ENCODE peak calls at places on chromosomes 3 and 15, in six cellular contexts. P, I, V, D, U and B are unnamed samples.

GRCh38 chr15:79310612-79310984 is 314 bp upstream of the TMED3 start:
- DNase-seq in V (peak), I (no peak), P (peak), D (peak), U (no peak), B (no peak)

GRCh38 chr15:72503147-72503546 is 29.0 kb downstream of the ARIH1 start:
- DNase-seq in U (no peak), D (no peak), V (peak), P (no peak), I (no peak), B (no peak)

GRCh38 chr3:141303481-141304223 is 64.7 kb upstream of the ZBTB38 start:
- DNase-seq in P (peak), I (peak), D (peak), U (peak), V (peak), B (no peak)

GRCh38 chr3:39413691-39414420 is 7.3 kb downstream of the RPSA start:
- DNase-seq in P (no peak), V (peak), D (no peak), U (no peak), I (no peak), B (no peak)

GRCh38 chr3:61414456-61414855 is 146.9 kb upstream of the PTPRG start:
- DNase-seq in V (no peak), I (no peak), D (no peak), P (no peak), U (no peak), B (no peak)

GRCh38 chr3:195558602-195559001 is 15.5 kb upstream of the PPP1R2 start:
- DNase-seq in U (no peak), I (no peak), P (peak), V (peak), D (peak), B (no peak)

GRCh38 chr3:155391104-155391503 is 97.6 kb upstream of the STRIT1 start:
- DNase-seq in D (no peak), U (no peak), V (peak), P (no peak), I (no peak), B (no peak)

GRCh38 chr15:68375716-68376220 is 56.2 kb downstream of the ITGA11 start:
- DNase-seq in I (no peak), D (no peak), U (no peak), P (no peak), V (no peak), B (no peak)

GRCh38 chr3:159741281-159741680 is 247.4 kb upstream of the IL12A start:
- DNase-seq in U (no peak), P (no peak), D (no peak), I (no peak), V (no peak), B (no peak)

GRCh38 chr3:114498779-114499370 is 205.0 kb downstream of the TIGIT start:
- DNase-seq in U (peak), V (peak), P (peak), I (no peak), D (no peak), B (no peak)

GRCh38 chr3:12192655-12193484 is 34.2 kb upstream of the TIMP4 start:
- DNase-seq in P (no peak), I (no peak), D (no peak), U (no peak), V (no peak), B (no peak)

GRCh38 chr15:77607111-77607893 is 25.4 kb downstream of the LINGO1 start:
- DNase-seq in I (peak), D (no peak), V (peak), P (no peak), U (no peak), B (no peak)

GRCh38 chr3:142976621-142977398 is 13.3 kb upstream of the PAQR9 start:
- DNase-seq in U (peak), V (peak), I (no peak), D (no peak), P (peak), B (no peak)

GRCh38 chr3:166900866-166901577 is 479.1 kb downstream of the ZBBX start:
- DNase-seq in I (no peak), P (peak), D (no peak), V (no peak), U (no peak), B (no peak)

GRCh38 chr3:81743096-81744025 is 18.1 kb downstream of the GBE1 start:
- DNase-seq in P (peak), D (no peak), I (no peak), V (peak), U (peak), B (no peak)

GRCh38 chr15:31399544-31400171 is 73.0 kb downstream of the KLF13 start:
- DNase-seq in V (no peak), P (peak), U (no peak), D (no peak), I (no peak), B (no peak)

GRCh38 chr3:47283193-47283537 is 421 bp downstream of the KLHL18 start:
- DNase-seq in I (no peak), P (peak), U (no peak), V (peak), D (peak), B (no peak)

GRCh38 chr3:171781711-171782127 is 28.6 kb downstream of the PLD1 start:
- DNase-seq in I (no peak), D (no peak), U (no peak), P (peak), V (peak), B (no peak)

GRCh38 chr3:71752911-71753715 is 542 bp upstream of the GPR27 start:
- DNase-seq in I (peak), U (no peak), P (no peak), D (no peak), V (no peak), B (no peak)

GRCh38 chr3:8500208-8500961 is 1.2 kb upstream of the LMCD1 start:
- DNase-seq in P (peak), D (no peak), I (no peak), V (peak), U (no peak), B (no peak)

DNA sequence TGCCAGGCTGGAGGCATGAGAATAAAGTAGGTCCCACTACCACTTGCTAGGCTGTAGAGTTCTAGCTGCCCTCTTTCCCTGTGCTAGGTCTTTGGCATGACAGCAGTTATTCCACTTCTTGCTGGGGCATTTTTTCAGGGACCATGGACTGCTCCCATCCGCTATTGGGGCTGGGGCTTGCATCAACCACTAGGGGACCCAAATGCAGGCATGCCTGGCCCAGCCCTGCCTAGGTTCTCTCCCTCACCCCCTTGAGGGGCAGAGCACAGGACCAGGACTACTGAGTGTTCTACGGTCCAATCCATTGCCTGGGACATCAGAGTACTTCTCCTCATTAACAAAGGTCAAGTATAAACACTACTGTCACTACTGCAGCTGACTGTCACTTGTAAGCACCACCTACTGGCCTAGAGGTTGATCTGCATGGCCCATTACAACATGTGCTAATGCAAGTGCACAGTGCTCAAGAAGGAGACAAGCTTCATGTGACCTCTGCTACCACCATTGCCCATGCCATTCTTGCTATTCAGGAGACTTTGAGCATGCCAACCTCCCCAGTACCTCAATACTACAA is 270.5 kb downstream of the MBNL1 start:
- DNase-seq in D (peak), P (peak), V (no peak), U (no peak), I (no peak), B (no peak)
- TF ChIP-seq CTCF in D (peak), P (peak), V (no peak), U (no peak), I (no peak), B (no peak)

GRCh38 chr3:40920041-40920440 is 279.3 kb upstream of the CTNNB1 start:
- DNase-seq in P (peak), I (no peak), U (peak), D (no peak), V (peak), B (no peak)

GRCh38 chr3:40924559-40925058 is 274.7 kb upstream of the CTNNB1 start:
- DNase-seq in V (no peak), I (no peak), U (no peak), P (no peak), D (no peak), B (no peak)

GRCh38 chr3:40923130-40923529 is 276.2 kb upstream of the CTNNB1 start:
- DNase-seq in U (no peak), D (no peak), V (no peak), P (peak), I (no peak), B (no peak)

GRCh38 chr3:40925228-40925627 is 274.1 kb upstream of the CTNNB1 start:
- DNase-seq in P (no peak), D (no peak), I (no peak), V (no peak), U (no peak), B (no peak)

GRCh38 chr3:40921251-40921650 is 278.1 kb upstream of the CTNNB1 start:
- DNase-seq in V (no peak), I (no peak), P (no peak), D (no peak), U (no peak), B (no peak)
- TF ChIP-seq CTCF in V (no peak), I (no peak), P (no peak), D (no peak), U (no peak), B (no peak)

GRCh38 chr3:126781889-126782491 is 78.0 kb downstream of the CHCHD6 start:
- DNase-seq in V (peak), I (no peak), D (no peak), P (peak), U (no peak), B (no peak)

GRCh38 chr3:126782554-126782953 is 78.5 kb downstream of the CHCHD6 start:
- DNase-seq in D (no peak), I (no peak), V (peak), U (no peak), P (peak), B (no peak)

GRCh38 chr3:126781406-126781805 is 77.4 kb downstream of the CHCHD6 start:
- DNase-seq in I (no peak), P (no peak), U (no peak), V (no peak), D (no peak), B (no peak)

GRCh38 chr3:126777366-126777765 is 73.3 kb downstream of the CHCHD6 start:
- DNase-seq in P (no peak), U (no peak), D (no peak), V (no peak), I (no peak), B (no peak)

DNA sequence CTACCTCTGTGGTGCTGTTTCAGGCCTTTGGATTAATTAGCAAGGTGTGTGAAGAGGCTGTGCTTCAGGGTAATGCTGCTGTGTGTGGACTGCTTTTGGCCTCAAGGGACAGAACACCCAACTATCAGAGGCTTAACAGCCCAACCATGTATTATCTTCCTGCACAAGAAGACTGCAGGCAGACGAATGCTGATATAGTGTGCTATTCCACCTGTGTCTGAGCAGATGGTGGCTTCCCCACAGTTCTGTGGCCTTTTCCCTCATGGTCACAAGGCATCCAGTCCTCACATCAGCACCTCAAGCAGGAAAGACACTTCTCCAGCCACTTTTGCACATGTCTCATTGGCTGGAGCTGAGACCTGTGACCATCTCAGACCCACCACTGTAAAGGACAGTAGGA is 76.6 kb downstream of the CHCHD6 start:
- DNase-seq in U (no peak), V (no peak), D (no peak), P (no peak), I (no peak), B (no peak)
- TF ChIP-seq CTCF in U (no peak), V (no peak), D (no peak), P (no peak), I (no peak), B (no peak)

GRCh38 chr3:186427627-186428026 is 65.6 kb upstream of the DGKG start:
- DNase-seq in D (no peak), V (peak), P (no peak), U (no peak), I (no peak), B (no peak)

GRCh38 chr3:186421946-186422345 is 59.9 kb upstream of the DGKG start:
- DNase-seq in V (no peak), D (no peak), U (no peak), I (no peak), P (peak), B (no peak)

GRCh38 chr3:186425788-186426730 is 64.0 kb upstream of the DGKG start:
- DNase-seq in I (no peak), U (no peak), V (peak), P (peak), D (no peak), B (no peak)
- TF ChIP-seq CTCF in I (peak), U (peak), V (peak), P (peak), D (peak), B (no peak)

DNA sequence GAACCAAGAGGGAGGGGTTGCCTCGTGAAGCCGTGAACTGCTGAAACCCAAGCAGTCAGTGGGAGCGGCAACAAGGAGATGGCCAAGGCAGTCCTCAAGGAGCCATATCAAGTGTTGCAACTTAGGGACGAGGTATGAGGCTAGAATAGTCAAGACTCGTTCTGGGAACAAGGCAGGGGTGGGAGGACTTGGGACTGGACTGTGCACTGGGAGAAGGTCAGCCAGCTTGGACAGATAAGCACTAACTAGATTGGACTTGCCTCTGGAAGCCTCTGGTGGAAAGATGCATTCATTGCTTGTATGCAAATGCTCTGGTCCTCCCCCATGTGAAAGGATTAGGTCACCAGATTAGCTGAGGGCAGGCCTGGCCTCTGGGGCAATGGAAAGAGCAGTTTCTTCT is 123.3 kb upstream of the CTNNB1 start:
- DNase-seq in V (peak), I (no peak), P (peak), U (peak), D (no peak), B (no peak)
- TF ChIP-seq CTCF in V (no peak), I (no peak), P (no peak), U (no peak), D (no peak), B (no peak)

GRCh38 chr15:93072440-93073394 is 16.3 kb downstream of the RGMA start:
- DNase-seq in D (no peak), U (peak), I (peak), V (peak), P (peak), B (no peak)
- TF ChIP-seq CTCF in D (no peak), U (no peak), I (no peak), V (peak), P (no peak), B (no peak)